ENCODE peak calls at places on chromosomes 12 and 14, in five cellular contexts. One of them, this sample, is unnamed.

GRCh38 chr14:56118611-56119181 is 485 bp downstream of the PELI2 start:
- DNase-seq in stomach: peak; percentile 44
- DNase-seq in sigmoid colon: peak; percentile 71
- DNase-seq in prostate gland: peak; percentile 22
- DNase-seq in fibroblast of the aortic adventitia: no peak
- DNase-seq in this sample: no peak

GRCh38 chr14:94671870-94672444 is 59.8 kb downstream of the SERPINA3 start:
- DNase-seq in prostate gland: no peak
- DNase-seq in sigmoid colon: peak; percentile 61
- DNase-seq in fibroblast of the aortic adventitia: no peak
- DNase-seq in stomach: peak; percentile 19
- DNase-seq in this sample: no peak

GRCh38 chr14:59844414-59844813 is 26.2 kb downstream of the RTN1 start:
- DNase-seq in prostate gland: no peak
- DNase-seq in fibroblast of the aortic adventitia: no peak
- DNase-seq in sigmoid colon: no peak
- DNase-seq in stomach: no peak
- DNase-seq in this sample: no peak

GRCh38 chr14:102872020-102872419 is 50.4 kb upstream of the AMN start:
- DNase-seq in prostate gland: no peak
- DNase-seq in stomach: no peak
- DNase-seq in fibroblast of the aortic adventitia: no peak
- DNase-seq in sigmoid colon: no peak
- DNase-seq in this sample: no peak

GRCh38 chr14:77316872-77317271 is 3.8 kb downstream of the POMT2 start:
- DNase-seq in fibroblast of the aortic adventitia: no peak
- DNase-seq in prostate gland: peak; percentile 46
- DNase-seq in sigmoid colon: peak; percentile 46
- DNase-seq in stomach: no peak
- DNase-seq in this sample: peak; percentile 29

GRCh38 chr12:28563926-28564325 is 373.7 kb downstream of the CCDC91 start:
- DNase-seq in stomach: no peak
- DNase-seq in fibroblast of the aortic adventitia: peak; percentile 72
- DNase-seq in prostate gland: no peak
- DNase-seq in sigmoid colon: no peak
- DNase-seq in this sample: peak; percentile 90

GRCh38 chr12:131615316-131616053 is 95.4 kb upstream of the SFSWAP start:
- DNase-seq in fibroblast of the aortic adventitia: no peak
- DNase-seq in stomach: no peak
- DNase-seq in sigmoid colon: no peak
- DNase-seq in prostate gland: no peak
- DNase-seq in this sample: no peak

GRCh38 chr14:94598816-94599655 is 13.2 kb upstream of the SERPINA3 start:
- DNase-seq in prostate gland: peak; percentile 92
- DNase-seq in fibroblast of the aortic adventitia: peak; percentile 97
- DNase-seq in stomach: peak; percentile 71
- DNase-seq in sigmoid colon: peak; percentile 93
- DNase-seq in this sample: peak; percentile 94

GRCh38 chr14:31947076-31947475 is 130.0 kb upstream of the ARHGAP5 start:
- DNase-seq in fibroblast of the aortic adventitia: no peak
- DNase-seq in sigmoid colon: no peak
- DNase-seq in stomach: no peak
- DNase-seq in prostate gland: no peak
- DNase-seq in this sample: no peak

GRCh38 chr14:93230539-93230938 is 23.5 kb downstream of the UBR7 start:
- DNase-seq in sigmoid colon: peak; percentile 65
- DNase-seq in stomach: no peak
- DNase-seq in prostate gland: no peak
- DNase-seq in fibroblast of the aortic adventitia: no peak
- DNase-seq in this sample: no peak

GRCh38 chr12:127559349-127560040 is 707.5 kb upstream of the TMEM132C start:
- DNase-seq in prostate gland: no peak
- DNase-seq in stomach: peak; percentile 40
- DNase-seq in fibroblast of the aortic adventitia: peak; percentile 92
- DNase-seq in sigmoid colon: no peak
- DNase-seq in this sample: peak; percentile 96

GRCh38 chr12:92654929-92655328 is 47.9 kb upstream of the PLEKHG7 start:
- DNase-seq in stomach: no peak
- DNase-seq in sigmoid colon: no peak
- DNase-seq in fibroblast of the aortic adventitia: peak; percentile 83
- DNase-seq in prostate gland: no peak
- DNase-seq in this sample: peak; percentile 41

GRCh38 chr12:70994217-70994788 is 73.8 kb upstream of the PTPRR start:
- DNase-seq in sigmoid colon: no peak
- DNase-seq in stomach: no peak
- DNase-seq in prostate gland: peak; percentile 15
- DNase-seq in fibroblast of the aortic adventitia: peak; percentile 98
- DNase-seq in this sample: peak; percentile 79

GRCh38 chr14:32399920-32400319 is 70.8 kb downstream of the AKAP6 start:
- DNase-seq in fibroblast of the aortic adventitia: no peak
- DNase-seq in prostate gland: no peak
- DNase-seq in stomach: no peak
- DNase-seq in sigmoid colon: no peak
- DNase-seq in this sample: no peak

GRCh38 chr14:62181591-62181990 is 419.4 kb downstream of the SNAPC1 start:
- DNase-seq in sigmoid colon: no peak
- DNase-seq in prostate gland: no peak
- DNase-seq in fibroblast of the aortic adventitia: no peak
- DNase-seq in stomach: no peak
- DNase-seq in this sample: peak; percentile 7

GRCh38 chr14:62185078-62185477 is 422.9 kb downstream of the SNAPC1 start:
- DNase-seq in prostate gland: no peak
- DNase-seq in fibroblast of the aortic adventitia: peak; percentile 13
- DNase-seq in stomach: no peak
- DNase-seq in sigmoid colon: no peak
- DNase-seq in this sample: no peak

DNA sequence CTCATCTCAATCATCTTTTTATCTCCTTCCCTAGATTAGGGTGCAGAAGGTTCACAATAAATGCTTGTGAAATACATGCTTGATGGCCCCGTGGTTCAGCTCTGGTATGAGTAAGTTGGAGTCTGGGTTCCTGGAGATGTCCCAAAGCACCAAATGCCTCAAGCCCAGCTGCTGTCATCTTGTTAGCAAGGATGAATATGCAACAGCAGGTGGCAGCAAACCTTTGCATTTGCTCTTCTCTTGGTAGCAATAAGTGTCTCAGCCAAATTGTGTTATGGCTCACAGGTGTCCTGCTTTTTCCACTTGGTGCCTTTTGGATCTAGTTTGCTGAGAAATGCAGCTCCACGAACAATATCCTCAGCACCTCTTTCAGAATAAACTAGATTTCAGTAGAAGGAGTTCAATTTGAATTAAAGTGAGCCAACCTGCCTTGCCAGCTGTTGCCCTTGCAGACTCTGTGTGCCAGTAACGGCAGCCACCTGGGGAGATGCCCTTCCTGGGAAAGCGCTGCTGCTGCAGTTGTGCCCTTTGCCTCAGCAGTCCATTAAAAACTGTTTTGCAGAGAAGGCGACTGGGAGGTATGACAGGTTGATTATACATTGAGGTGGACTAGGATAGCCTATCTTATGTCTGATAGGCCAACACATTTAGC is 417.3 kb downstream of the SNAPC1 start:
- DNase-seq in fibroblast of the aortic adventitia: peak; percentile 95
- DNase-seq in sigmoid colon: no peak
- DNase-seq in prostate gland: peak; percentile 73
- DNase-seq in stomach: peak; percentile 54
- DNase-seq in this sample: peak; percentile 78
- TF ChIP-seq CTCF in fibroblast of the aortic adventitia: peak; percentile 74
- TF ChIP-seq CTCF in sigmoid colon: no peak
- TF ChIP-seq CTCF in prostate gland: peak; percentile 58
- TF ChIP-seq CTCF in stomach: no peak
- TF ChIP-seq CTCF in this sample: peak; percentile 70

GRCh38 chr14:105182296-105183020 is 1.3 kb upstream of the NUDT14 start:
- DNase-seq in sigmoid colon: no peak
- DNase-seq in prostate gland: no peak
- DNase-seq in stomach: no peak
- DNase-seq in fibroblast of the aortic adventitia: no peak
- DNase-seq in this sample: no peak
- H3K4me3 ChIP-seq in sigmoid colon: no peak overlapping the region
- H3K4me3 ChIP-seq in prostate gland: no peak overlapping the region
- H3K4me3 ChIP-seq in stomach: no peak overlapping the region
- H3K4me3 ChIP-seq in fibroblast of the aortic adventitia: no peak overlapping the region
- H3K4me3 ChIP-seq in this sample: no peak overlapping the region

DNA sequence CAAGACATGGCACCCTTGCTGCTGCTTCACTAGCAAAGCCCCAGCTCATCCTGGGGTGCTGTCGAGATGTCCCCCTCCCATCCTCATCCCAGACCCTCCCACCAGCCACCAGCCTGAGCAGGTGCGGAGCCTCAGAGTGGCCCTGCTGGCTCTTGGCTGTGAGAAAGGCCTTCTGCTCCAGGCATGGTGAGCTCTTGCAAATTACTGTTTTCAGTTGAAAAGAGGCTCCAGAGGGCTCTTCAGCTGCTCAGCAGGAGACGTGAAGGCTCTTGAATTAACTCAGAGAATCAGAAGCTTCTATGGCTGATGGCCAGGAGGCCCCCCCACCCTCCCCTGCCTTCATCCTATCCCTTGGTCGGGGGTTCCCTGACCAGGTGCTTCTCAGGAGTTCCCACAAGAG is 44.1 kb downstream of the WSCD2 start:
- DNase-seq in stomach: no peak
- DNase-seq in prostate gland: no peak
- DNase-seq in sigmoid colon: no peak
- DNase-seq in fibroblast of the aortic adventitia: no peak
- DNase-seq in this sample: no peak
- TF ChIP-seq CTCF in stomach: no peak
- TF ChIP-seq CTCF in prostate gland: no peak
- TF ChIP-seq CTCF in sigmoid colon: no peak
- TF ChIP-seq CTCF in fibroblast of the aortic adventitia: no peak
- TF ChIP-seq CTCF in this sample: no peak

DNA sequence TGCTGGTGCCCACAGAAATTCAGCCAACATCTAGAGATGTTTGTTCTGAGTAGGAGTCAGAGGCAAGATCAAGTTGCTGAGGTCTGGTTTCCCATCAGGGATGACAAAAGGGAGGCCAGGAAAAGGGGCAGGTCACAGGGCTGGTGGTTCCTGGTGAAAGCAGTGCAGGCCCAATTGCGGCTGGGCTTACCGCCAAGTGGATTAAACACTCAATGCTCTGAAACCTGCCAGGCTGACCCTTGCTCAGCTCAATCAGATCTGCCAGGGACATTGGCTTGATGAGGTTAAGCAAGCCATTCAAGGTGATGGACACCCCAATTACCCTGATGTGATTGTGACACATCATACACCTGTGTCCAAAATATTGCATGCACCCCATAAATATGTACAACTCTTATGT is 5.5 kb upstream of the OAS1 start:
- DNase-seq in prostate gland: no peak
- DNase-seq in stomach: peak; percentile 49
- DNase-seq in fibroblast of the aortic adventitia: no peak
- DNase-seq in sigmoid colon: no peak
- DNase-seq in this sample: no peak
- H3K4me3 ChIP-seq in prostate gland: no peak overlapping the region
- H3K4me3 ChIP-seq in stomach: no peak overlapping the region
- H3K4me3 ChIP-seq in fibroblast of the aortic adventitia: no peak overlapping the region
- H3K4me3 ChIP-seq in sigmoid colon: no peak overlapping the region
- H3K4me3 ChIP-seq in this sample: no peak overlapping the region

DNA sequence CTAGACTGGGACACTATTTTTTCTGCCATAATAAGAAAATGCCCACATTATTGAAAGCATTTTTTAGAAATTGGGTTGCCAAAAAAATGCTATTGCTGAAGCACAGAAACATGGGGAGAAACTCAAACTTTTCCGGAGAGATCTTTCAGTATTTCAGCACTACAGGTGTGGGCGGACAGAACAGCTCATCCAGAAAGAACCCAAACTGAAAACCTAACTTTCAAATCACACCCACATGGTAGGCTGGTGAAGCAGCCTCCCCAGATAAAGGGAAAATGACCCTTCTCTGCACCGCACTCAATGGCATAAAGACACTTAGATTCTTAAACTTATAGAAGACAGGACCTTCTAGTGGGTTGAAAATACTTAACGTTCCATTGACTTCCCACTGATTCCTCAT is 62.3 kb upstream of the TMPO start:
- DNase-seq in stomach: no peak
- DNase-seq in fibroblast of the aortic adventitia: no peak
- DNase-seq in prostate gland: no peak
- DNase-seq in sigmoid colon: no peak
- DNase-seq in this sample: no peak
- TF ChIP-seq CTCF in stomach: no peak
- TF ChIP-seq CTCF in fibroblast of the aortic adventitia: no peak
- TF ChIP-seq CTCF in prostate gland: no peak
- TF ChIP-seq CTCF in sigmoid colon: no peak
- TF ChIP-seq CTCF in this sample: no peak

GRCh38 chr14:99687284-99688209 is 3.4 kb downstream of the CYP46A1 start:
- DNase-seq in stomach: no peak
- DNase-seq in prostate gland: no peak
- DNase-seq in sigmoid colon: peak; percentile 57
- DNase-seq in fibroblast of the aortic adventitia: no peak
- DNase-seq in this sample: no peak
- H3K4me3 ChIP-seq in stomach: no peak overlapping the region
- H3K4me3 ChIP-seq in prostate gland: no peak overlapping the region
- H3K4me3 ChIP-seq in sigmoid colon: no peak overlapping the region
- H3K4me3 ChIP-seq in fibroblast of the aortic adventitia: no peak overlapping the region
- H3K4me3 ChIP-seq in this sample: no peak overlapping the region

DNA sequence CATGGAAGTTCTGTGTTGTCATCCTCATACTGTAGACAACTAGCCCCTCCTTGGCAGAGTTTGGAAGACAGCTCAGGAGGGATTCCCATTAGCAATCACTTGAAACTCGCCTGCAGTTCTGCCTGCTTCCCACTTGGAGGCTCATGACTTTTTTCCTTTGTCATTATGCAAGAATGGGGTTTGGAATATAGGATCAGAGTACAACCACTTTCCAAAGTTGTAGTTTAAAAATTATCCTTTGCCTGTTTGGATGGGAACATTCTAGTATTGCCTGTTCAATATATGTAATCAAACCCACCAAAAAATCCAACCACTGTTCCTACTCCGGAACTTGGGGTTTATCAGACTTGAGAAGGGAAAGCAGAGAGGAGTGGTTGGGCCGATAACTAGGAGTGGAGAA is 2.1 kb upstream of the GPD1 start:
- DNase-seq in sigmoid colon: no peak
- DNase-seq in fibroblast of the aortic adventitia: peak; percentile 57
- DNase-seq in stomach: no peak
- DNase-seq in prostate gland: no peak
- DNase-seq in this sample: peak; percentile 73
- TF ChIP-seq CTCF in sigmoid colon: no peak
- TF ChIP-seq CTCF in fibroblast of the aortic adventitia: peak; percentile 67
- TF ChIP-seq CTCF in stomach: no peak
- TF ChIP-seq CTCF in prostate gland: no peak
- TF ChIP-seq CTCF in this sample: peak; percentile 50

DNA sequence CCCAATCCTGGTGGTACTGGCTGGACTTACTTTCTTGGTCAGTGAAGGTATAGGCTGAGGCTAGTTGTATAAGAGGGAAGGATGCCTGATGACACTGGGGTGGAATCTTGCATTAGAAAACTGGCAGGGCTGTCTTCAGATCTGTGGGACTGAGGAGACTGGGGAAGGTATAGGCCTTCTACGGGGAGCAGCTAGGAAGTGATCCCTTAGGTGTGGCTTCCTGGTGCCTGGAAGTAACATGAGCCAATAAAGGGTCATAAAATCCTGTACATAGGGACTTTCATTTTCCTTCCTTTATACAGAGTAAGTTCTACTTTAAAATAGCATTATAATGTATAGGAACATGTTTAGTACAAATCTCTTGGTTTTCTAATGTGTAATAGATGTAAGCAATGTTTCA is 716.8 kb downstream of the LRFN5 start:
- DNase-seq in stomach: no peak
- DNase-seq in fibroblast of the aortic adventitia: no peak
- DNase-seq in sigmoid colon: no peak
- DNase-seq in prostate gland: no peak
- DNase-seq in this sample: no peak
- H3K4me3 ChIP-seq in stomach: no peak overlapping the region
- H3K4me3 ChIP-seq in fibroblast of the aortic adventitia: no peak overlapping the region
- H3K4me3 ChIP-seq in sigmoid colon: no peak overlapping the region
- H3K4me3 ChIP-seq in prostate gland: no peak overlapping the region
- H3K4me3 ChIP-seq in this sample: no peak overlapping the region